ENCODE peak calls at places on chromosomes 11 and 22, in four cellular contexts. D is GM12865, C is neural progenitor cell, N is IMR-90. H is an unnamed sample.

GRCh38 chr11:81725691-81726090 is 1008.0 kb downstream of the FAM181B start:
- DNase-seq in D (no peak), C (no peak), N (no peak), H (no peak)

GRCh38 chr11:128530119-128531091 is 57.0 kb downstream of the ETS1 start:
- DNase-seq in D (no peak), C (no peak), N (peak), H (no peak)

GRCh38 chr11:109870313-109870712 is 222.9 kb upstream of the ZC3H12C start:
- DNase-seq in D (no peak), C (no peak), N (no peak), H (no peak)

GRCh38 chr11:61598886-61599868 is 18.3 kb upstream of the SYT7 start:
- DNase-seq in D (no peak), C (peak), N (peak), H (no peak)

GRCh38 chr11:64251986-64252837 is 882 bp downstream of the PLCB3 start:
- DNase-seq in D (no peak), C (peak), N (no peak), H (no peak)

GRCh38 chr11:34284166-34284565 is 73.6 kb downstream of the ABTB2 start:
- DNase-seq in D (no peak), C (no peak), N (no peak), H (no peak)

GRCh38 chr11:63508009-63508408 is 2.1 kb downstream of the LGALS12 start:
- DNase-seq in D (peak), C (peak), N (no peak), H (no peak)

GRCh38 chr11:12114487-12115033 is 4.2 kb downstream of the MICAL2 start:
- DNase-seq in D (no peak), C (no peak), N (peak), H (no peak)

GRCh38 chr22:46509416-46510089 is 27.9 kb downstream of the CELSR1 start:
- DNase-seq in D (no peak), C (no peak), N (no peak), H (no peak)

DNA sequence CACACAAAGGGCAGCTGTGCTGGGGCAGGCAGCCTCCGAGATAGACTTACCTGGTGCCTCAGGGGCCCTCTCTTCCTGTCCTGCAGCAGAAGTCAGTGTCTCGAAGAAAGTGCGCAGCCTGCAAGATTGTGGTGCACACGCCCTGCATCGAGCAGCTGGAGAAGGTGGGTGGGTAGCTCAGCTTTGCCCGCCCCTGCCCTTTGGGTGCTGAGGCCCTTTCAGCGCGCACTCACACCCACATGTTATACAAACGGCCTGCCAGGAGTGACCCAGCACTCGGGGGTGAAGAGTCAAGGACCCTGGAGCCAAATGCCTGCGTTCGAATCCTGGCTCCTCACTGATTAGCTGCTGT is 13.6 kb upstream of the MDK start:
- DNase-seq in D (no peak), C (no peak), N (no peak), H (peak)
- TF ChIP-seq CTCF in D (no peak), C (no peak), N (no peak), H (no peak)

GRCh38 chr11:85653048-85653447 is 5.3 kb downstream of the TMEM126A start:
- DNase-seq in D (no peak), C (no peak), N (no peak), H (no peak)

GRCh38 chr11:85647078-85647477 is 689 bp upstream of the TMEM126A start:
- DNase-seq in D (no peak), C (no peak), N (no peak), H (no peak)

GRCh38 chr11:85643255-85643654 is 4.5 kb upstream of the TMEM126A start:
- DNase-seq in D (no peak), C (no peak), N (no peak), H (no peak)

GRCh38 chr11:85651118-85651517 is 3.4 kb downstream of the TMEM126A start:
- DNase-seq in D (no peak), C (no peak), N (no peak), H (no peak)

GRCh38 chr11:85647604-85648299 is at the start of gene TMEM126A:
- DNase-seq in D (peak), C (peak), N (peak), H (peak)
- TF ChIP-seq CTCF in D (no peak), C (no peak), N (no peak), H (no peak)

GRCh38 chr22:17910561-17911311 is 113.6 kb downstream of the MICAL3 start:
- DNase-seq in D (no peak), C (peak), N (peak), H (peak)
- TF ChIP-seq CTCF in D (peak), C (peak), N (peak), H (no peak)

GRCh38 chr22:25373961-25374360 is 154.5 kb downstream of the CRYBB2 start:
- DNase-seq in D (no peak), C (no peak), N (no peak), H (no peak)

GRCh38 chr22:25372000-25372595 is 152.7 kb downstream of the CRYBB2 start:
- DNase-seq in D (no peak), C (no peak), N (no peak), H (no peak)

GRCh38 chr22:25377699-25378098 is 158.3 kb downstream of the CRYBB2 start:
- DNase-seq in D (no peak), C (no peak), N (no peak), H (no peak)

GRCh38 chr22:25374871-25375270 is 155.4 kb downstream of the CRYBB2 start:
- DNase-seq in D (no peak), C (no peak), N (no peak), H (no peak)

GRCh38 chr22:25375683-25376082 is 156.2 kb downstream of the CRYBB2 start:
- DNase-seq in D (no peak), C (peak), N (no peak), H (no peak)
- TF ChIP-seq CTCF in D (no peak), C (peak), N (no peak), H (no peak)

GRCh38 chr22:32240461-32240860 is 14.7 kb downstream of the SLC5A4 start:
- DNase-seq in D (no peak), C (no peak), N (no peak), H (no peak)
- TF ChIP-seq CTCF in D (no peak), C (no peak), N (no peak), H (no peak)

DNA sequence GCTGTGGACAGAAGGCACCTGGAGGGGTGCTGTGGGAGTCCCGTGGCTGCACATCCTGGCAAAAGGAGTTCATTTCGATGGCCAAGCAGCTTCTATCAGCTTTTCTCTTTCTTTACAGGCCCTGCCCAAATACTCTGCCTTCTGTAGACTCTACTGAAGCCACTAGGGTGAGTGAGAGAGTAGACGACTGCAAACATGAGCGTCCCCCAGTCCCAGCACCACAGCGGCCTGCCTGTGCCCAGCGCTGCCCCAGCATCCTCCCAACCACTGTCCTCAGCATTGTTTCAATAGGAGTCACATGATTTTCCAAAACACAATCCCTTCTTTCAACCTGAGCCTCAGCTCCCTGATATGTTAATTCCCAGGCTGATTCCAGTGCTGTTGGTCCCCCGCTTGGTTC is 110.0 kb downstream of the KIRREL3 start:
- DNase-seq in D (no peak), C (peak), N (no peak), H (no peak)
- TF ChIP-seq CTCF in D (no peak), C (peak), N (no peak), H (no peak)

DNA sequence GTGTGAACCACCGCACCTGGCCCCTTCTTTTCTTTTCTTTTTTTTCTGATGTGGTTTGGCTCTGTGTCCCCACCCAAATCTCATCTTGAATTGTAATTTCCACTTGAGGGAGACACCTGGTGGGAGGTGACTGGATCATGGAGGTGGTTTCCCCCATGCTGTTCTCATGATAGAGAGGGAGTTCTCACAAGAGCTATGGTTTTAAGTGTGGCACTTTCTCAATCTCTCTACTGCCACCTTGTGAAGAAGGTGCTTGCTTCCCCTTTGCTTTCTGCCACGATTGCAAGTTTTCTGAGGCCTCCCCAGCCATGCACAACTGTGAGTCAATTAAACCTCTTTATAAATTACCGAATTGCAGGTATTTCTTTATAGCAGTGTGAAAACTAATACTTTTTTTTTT is 4.9 kb upstream of the TCN2 start:
- DNase-seq in D (peak), C (peak), N (peak), H (no peak)
- TF ChIP-seq CTCF in D (peak), C (peak), N (peak), H (peak)

GRCh38 chr11:117717485-117718314 is 79.3 kb downstream of the DSCAML1 start:
- DNase-seq in D (no peak), C (peak), N (no peak), H (no peak)
- TF ChIP-seq CTCF in D (no peak), C (no peak), N (no peak), H (no peak)

H was measured in spleen.